ENCODE peak calls at places on chromosome 17, in six cellular contexts. J is fibroblast of lung, T is ovary, X is WTC11, D is fibroblast of pulmonary artery, B is body of pancreas. S is an unnamed sample.

GRCh38 chr17:75635610-75636202 is 2.5 kb downstream of the SMIM5 start:
- DNase-seq in B (no peak), J (no peak), D (no peak), X (no peak), T (peak), S (no peak)

GRCh38 chr17:74442670-74443515 is 11.0 kb downstream of the GPRC5C start:
- DNase-seq in J (peak), T (peak), B (peak), D (peak), X (peak), S (peak)

GRCh38 chr17:66661411-66661843 is 173.5 kb upstream of the CACNG5 start:
- DNase-seq in B (no peak), X (no peak), T (no peak), J (peak), D (peak), S (peak)

GRCh38 chr17:80738406-80738805 is 193.8 kb downstream of the RPTOR start:
- DNase-seq in D (no peak), T (no peak), X (no peak), J (no peak), B (no peak), S (no peak)

GRCh38 chr17:49494399-49494798 is 694 bp upstream of the NGFR start:
- DNase-seq in X (no peak), B (no peak), T (no peak), J (no peak), D (no peak), S (no peak)

GRCh38 chr17:70622382-70623260 is 453.3 kb downstream of the KCNJ2 start:
- DNase-seq in B (peak), D (peak), T (peak), J (peak), X (peak), S (peak)

GRCh38 chr17:43118679-43119615 is 6.2 kb downstream of the BRCA1 start:
- DNase-seq in X (no peak), B (no peak), J (peak), T (no peak), D (peak), S (no peak)

GRCh38 chr17:40980117-40980516 is 4.0 kb downstream of the KRT40 start:
- DNase-seq in T (no peak), D (no peak), J (no peak), X (no peak), B (no peak), S (no peak)

GRCh38 chr17:73005360-73005759 is 87.1 kb downstream of the SLC39A11 start:
- DNase-seq in J (no peak), T (no peak), X (no peak), D (no peak), B (no peak), S (no peak)

GRCh38 chr17:31535581-31535981 is 144.1 kb downstream of the RAB11FIP4 start:
- DNase-seq in D (no peak), B (no peak), T (no peak), X (no peak), J (no peak), S (no peak)

GRCh38 chr17:82924812-82925211 is 85.0 kb upstream of the ZNF750 start:
- DNase-seq in X (no peak), B (no peak), J (no peak), T (no peak), D (no peak), S (no peak)

GRCh38 chr17:68591583-68591982 is 9.6 kb downstream of the FAM20A start:
- DNase-seq in X (peak), T (peak), J (no peak), D (no peak), B (peak), S (no peak)

GRCh38 chr17:6257339-6257738 is 177.6 kb downstream of the AIPL1 start:
- DNase-seq in T (no peak), B (no peak), X (no peak), D (peak), J (peak), S (peak)

DNA sequence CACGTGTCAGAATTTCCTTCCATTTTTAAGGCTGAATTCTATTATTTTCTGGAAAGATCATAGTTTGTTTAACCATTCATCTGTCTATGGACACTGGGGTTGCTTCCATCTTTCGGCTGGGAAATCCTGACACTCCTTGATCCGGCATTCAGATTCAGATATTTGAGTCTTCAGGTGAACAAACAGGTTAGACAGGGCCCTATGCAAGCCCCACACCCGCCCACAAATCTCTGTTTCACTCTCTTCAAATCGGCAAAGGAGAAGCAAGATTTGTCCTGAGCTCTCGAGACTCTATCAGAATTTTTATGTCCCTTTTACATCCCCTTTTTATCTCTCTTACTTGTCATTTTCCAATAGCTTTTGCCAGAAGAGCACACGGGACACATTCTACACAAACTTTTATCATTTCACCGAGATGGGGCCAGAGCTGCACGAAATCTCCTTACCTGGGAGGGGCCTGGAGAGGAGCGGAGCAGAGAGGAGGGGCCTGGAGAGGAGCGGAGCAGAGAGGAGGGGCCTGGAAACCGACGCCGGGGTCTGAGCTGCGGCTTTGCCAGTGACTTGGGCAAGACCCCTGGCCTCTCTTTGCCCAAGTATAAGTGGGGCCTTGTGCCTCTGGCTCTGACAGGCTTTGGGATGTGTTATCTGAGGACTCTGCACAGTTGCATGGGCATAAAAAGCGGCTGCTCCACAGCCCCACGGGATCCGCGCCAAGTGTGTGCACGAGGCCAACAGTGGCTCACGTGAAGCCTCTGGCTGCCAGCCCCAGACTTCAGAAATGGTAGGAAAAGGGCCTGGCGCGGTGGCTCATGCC is 54.3 kb upstream of the RBFOX3 start:
- DNase-seq in B (peak), T (peak), J (peak), D (peak), X (peak), S (peak)
- TF ChIP-seq CTCF in B (no peak), T (no peak), J (no peak), D (no peak), X (no peak), S (no peak)

DNA sequence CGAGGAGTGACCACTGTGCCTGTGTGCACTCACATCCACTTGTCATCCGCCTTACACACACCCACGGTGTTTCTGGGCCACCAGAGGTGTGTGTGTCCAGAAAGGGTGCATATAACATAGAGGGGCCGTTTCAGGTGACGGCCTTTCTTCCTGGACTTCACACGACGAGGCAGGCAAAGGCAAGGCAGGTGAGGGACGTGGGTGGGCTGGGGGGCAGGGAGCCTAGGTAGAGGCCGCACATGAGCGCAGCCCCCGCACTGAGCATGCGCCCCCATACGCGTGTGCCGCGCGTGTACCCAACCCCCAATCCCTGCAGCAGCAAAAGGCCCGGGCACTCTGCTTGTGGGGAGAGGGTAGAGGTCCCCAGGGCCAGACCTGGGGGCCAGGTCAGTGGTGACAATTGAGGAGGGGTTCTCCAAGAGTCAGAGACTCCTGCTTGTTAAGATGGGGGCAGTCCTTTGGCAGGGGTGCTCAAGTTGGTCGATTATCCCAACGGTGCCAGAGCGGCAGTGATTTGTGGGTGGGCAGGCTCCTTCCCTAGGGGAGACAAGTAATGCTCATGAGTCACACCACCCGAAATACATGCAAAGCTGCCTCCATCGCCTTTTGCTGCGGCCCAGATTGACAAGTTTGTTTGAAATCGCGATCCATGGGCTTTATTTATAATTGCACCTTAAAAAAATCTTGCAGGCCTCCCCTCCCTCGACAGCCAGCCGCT is 972 bp upstream of the GIT1 start:
- DNase-seq in T (peak), B (no peak), X (no peak), J (peak), D (peak), S (peak)
- TF ChIP-seq CTCF in T (no peak), B (no peak), X (no peak), J (no peak), D (no peak), S (no peak)

GRCh38 chr17:78376161-78376560 is 2.3 kb upstream of the PGS1 start:
- DNase-seq in B (no peak), J (no peak), X (no peak), D (no peak), T (no peak), S (no peak)
- TF ChIP-seq CTCF in B (no peak), J (no peak), X (no peak), D (no peak), T (no peak), S (no peak)

GRCh38 chr17:7283471-7284216 is 2.1 kb downstream of the SLC2A4 start:
- DNase-seq in T (no peak), X (no peak), B (no peak), D (no peak), J (no peak), S (no peak)

GRCh38 chr17:7281074-7281952 is at the start of gene SLC2A4:
- DNase-seq in X (peak), B (peak), T (peak), D (peak), J (peak), S (peak)

GRCh38 chr17:7284911-7285310 is 3.4 kb downstream of the SLC2A4 start:
- DNase-seq in X (no peak), J (no peak), D (no peak), B (no peak), T (no peak), S (no peak)

GRCh38 chr17:7281953-7282751 is 634 bp downstream of the SLC2A4 start:
- DNase-seq in D (no peak), X (peak), J (no peak), B (no peak), T (peak), S (no peak)

GRCh38 chr17:7282752-7283321 is 1.3 kb downstream of the SLC2A4 start:
- DNase-seq in J (peak), X (no peak), T (no peak), B (no peak), D (no peak), S (no peak)
- TF ChIP-seq CTCF in J (no peak), X (no peak), T (no peak), B (no peak), D (no peak), S (no peak)

GRCh38 chr17:11031787-11032186 is 193.9 kb upstream of the PIRT start:
- DNase-seq in J (no peak), B (no peak), T (no peak), X (peak), D (no peak), S (no peak)
- TF ChIP-seq CTCF in J (no peak), B (no peak), T (no peak), X (no peak), D (no peak), S (no peak)

GRCh38 chr17:15261063-15261817 is 3.9 kb downstream of the PMP22 start:
- DNase-seq in D (peak), X (peak), B (peak), T (peak), J (peak), S (peak)

GRCh38 chr17:15260376-15261062 is 4.6 kb downstream of the PMP22 start:
- DNase-seq in X (peak), J (peak), D (peak), B (peak), T (peak), S (peak)

GRCh38 chr17:15257316-15257925 is 7.7 kb downstream of the PMP22 start:
- DNase-seq in J (peak), X (peak), D (peak), B (peak), T (peak), S (peak)

GRCh38 chr17:15255713-15256454 is 9.2 kb downstream of the PMP22 start:
- DNase-seq in T (no peak), J (no peak), X (no peak), D (peak), B (no peak), S (peak)

GRCh38 chr17:15258113-15258512 is 7.0 kb downstream of the PMP22 start:
- DNase-seq in B (no peak), J (no peak), T (no peak), D (no peak), X (no peak), S (no peak)
- TF ChIP-seq CTCF in B (no peak), J (no peak), T (no peak), D (no peak), X (no peak), S (no peak)